ENCODE peak calls at places on chromosomes 7 and 10, in four cellular contexts. O, A, D and J are unnamed samples.

GRCh38 chr10:95229724-95230627 is 35.9 kb downstream of the ACSM6 start:
- DNase-seq in O (no peak), A (peak), D (peak), J (peak)

GRCh38 chr10:61897671-61898434 is 3.6 kb upstream of the ARID5B start:
- DNase-seq in O (peak), A (peak), D (peak), J (no peak)

GRCh38 chr10:24951201-24952145 is 933 bp downstream of the PRTFDC1 start:
- DNase-seq in O (peak), A (peak), D (peak), J (no peak)

GRCh38 chr10:49595713-49596492 is 14.2 kb upstream of the SLC18A3 start:
- DNase-seq in O (no peak), A (no peak), D (no peak), J (no peak)

GRCh38 chr7:151592330-151592729 is 72.6 kb upstream of the RHEB start:
- DNase-seq in O (no peak), A (no peak), D (no peak), J (no peak)

GRCh38 chr10:59825932-59826331 is 72.7 kb upstream of the MRLN start:
- DNase-seq in O (no peak), A (no peak), D (no peak), J (no peak)

GRCh38 chr10:17075510-17075909 is 54.1 kb downstream of the CUBN start:
- DNase-seq in O (no peak), A (no peak), D (no peak), J (peak)

GRCh38 chr10:98252451-98252850 is 15.5 kb downstream of the LOXL4 start:
- DNase-seq in O (no peak), A (no peak), D (no peak), J (no peak)

GRCh38 chr10:79061441-79062315 is 7.1 kb upstream of the ZMIZ1 start:
- DNase-seq in O (peak), A (no peak), D (no peak), J (no peak)

GRCh38 chr7:27156901-27157716 is 634 bp upstream of the HOXA7 start:
- DNase-seq in O (peak), A (no peak), D (no peak), J (no peak)

GRCh38 chr7:22591271-22591670 is 91.3 kb upstream of the STEAP1B start:
- DNase-seq in O (no peak), A (no peak), D (no peak), J (no peak)

GRCh38 chr10:50991496-50992355 is 82.6 kb upstream of the PRKG1 start:
- DNase-seq in O (no peak), A (peak), D (peak), J (no peak)

GRCh38 chr10:110993024-110993693 is 73.8 kb downstream of the SHOC2 start:
- DNase-seq in O (no peak), A (no peak), D (no peak), J (peak)

GRCh38 chr10:96287392-96288105 is 16.2 kb upstream of the BLNK start:
- DNase-seq in O (peak), A (no peak), D (no peak), J (no peak)
- H3K4me3 ChIP-seq in O (no peak), A (no peak), D (no peak), J (no peak)

DNA sequence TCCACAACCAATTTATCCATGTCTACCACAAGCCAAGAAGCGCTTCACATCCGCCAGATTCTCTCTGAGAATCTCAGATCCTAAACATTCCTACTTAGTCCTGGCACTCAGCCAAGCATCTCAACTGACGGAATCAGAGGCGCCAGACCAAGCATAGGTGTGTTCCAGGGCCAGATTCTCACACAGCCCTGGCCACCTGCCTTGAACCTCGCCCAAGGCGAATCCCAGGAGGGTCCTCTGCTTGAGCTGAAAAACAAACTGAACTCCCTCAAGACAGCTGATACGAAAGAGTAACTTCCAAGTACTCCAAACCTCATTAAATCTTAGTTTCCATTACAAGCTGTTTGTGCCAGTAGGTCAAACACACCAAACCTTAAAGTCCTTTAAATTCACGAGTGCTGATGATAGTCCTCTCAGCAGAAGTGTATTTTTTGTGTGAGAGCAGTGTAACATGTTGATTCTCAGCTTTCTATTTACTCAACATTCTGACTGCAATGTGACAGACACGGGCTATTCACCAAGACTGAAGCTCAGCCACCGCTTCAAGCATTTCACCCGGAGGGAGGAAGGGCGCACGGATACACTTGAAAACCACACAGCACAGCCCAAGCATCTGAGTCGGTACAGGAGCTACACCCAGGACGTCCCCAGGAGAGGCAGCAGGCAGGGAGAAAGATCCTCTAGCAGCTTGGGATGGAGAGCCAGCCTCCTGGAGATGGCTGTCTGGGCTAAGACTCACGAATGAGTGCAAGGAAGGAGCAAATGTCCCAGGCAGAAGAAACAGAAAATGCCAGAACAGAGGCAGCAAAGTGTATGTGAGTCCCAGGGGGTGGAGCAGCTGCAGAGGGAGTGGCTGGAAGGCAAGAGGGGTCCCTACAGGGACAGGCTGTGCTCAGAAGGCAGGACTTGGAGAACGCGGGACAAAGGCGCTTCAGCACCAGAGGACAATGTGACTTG is 6.0 kb downstream of the PARD3 start:
- DNase-seq in O (no peak), A (peak), D (peak), J (no peak)
- H3K4me3 ChIP-seq in O (peak), A (no peak), D (peak), J (peak)

GRCh38 chr10:70576803-70577517 is 25.6 kb downstream of the PRF1 start:
- DNase-seq in O (no peak), A (no peak), D (no peak), J (no peak)
- H3K4me3 ChIP-seq in O (no peak), A (no peak), D (no peak), J (no peak)

DNA sequence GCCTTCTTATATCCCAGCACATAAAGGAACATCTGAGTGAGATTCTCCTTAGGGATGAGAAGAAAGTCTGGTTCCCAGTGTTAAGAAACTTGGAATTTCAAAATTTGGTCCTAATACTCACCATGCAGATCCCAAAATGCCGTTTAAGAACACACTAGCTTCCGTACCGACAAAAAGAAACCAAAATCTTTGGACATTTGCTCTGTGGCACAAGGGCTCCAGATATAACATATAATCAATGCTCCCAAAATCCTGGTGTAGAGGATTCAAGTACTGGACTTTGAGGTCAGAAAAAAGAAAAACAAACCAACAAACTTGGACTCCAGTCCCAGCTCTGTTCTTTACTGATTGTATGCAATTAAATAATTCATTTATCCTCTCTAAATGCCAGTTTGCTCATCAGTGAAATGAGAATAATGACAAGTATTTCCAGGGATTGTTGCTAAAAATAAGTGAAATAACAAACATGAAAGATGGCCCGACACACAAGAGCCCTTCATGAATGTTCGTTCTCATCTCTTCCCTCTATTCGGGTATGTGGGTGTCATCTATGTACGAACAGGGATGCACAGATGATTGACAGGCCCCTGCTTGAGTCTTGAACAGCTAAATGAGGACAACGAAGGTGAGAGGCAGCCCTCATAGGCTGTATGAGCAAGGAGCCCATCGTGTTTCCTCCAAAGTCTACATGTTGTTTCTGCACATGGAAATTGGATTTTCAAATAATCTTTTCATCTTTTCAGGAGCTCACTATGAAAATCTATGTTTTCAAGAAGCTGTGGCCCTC is 48.6 kb upstream of the NEBL start:
- DNase-seq in O (no peak), A (no peak), D (no peak), J (no peak)
- H3K4me3 ChIP-seq in O (no peak), A (no peak), D (no peak), J (no peak)

GRCh38 chr7:51274955-51275354 is 41.7 kb downstream of the COBL start:
- DNase-seq in O (no peak), A (no peak), D (no peak), J (no peak)

GRCh38 chr7:51270965-51271364 is 45.6 kb downstream of the COBL start:
- DNase-seq in O (no peak), A (no peak), D (no peak), J (no peak)

GRCh38 chr7:51275532-51275931 is 41.1 kb downstream of the COBL start:
- DNase-seq in O (no peak), A (no peak), D (no peak), J (no peak)

GRCh38 chr7:51274001-51274400 is 42.6 kb downstream of the COBL start:
- DNase-seq in O (no peak), A (no peak), D (no peak), J (no peak)

GRCh38 chr7:51273360-51273759 is 43.2 kb downstream of the COBL start:
- DNase-seq in O (no peak), A (no peak), D (no peak), J (no peak)
- H3K4me3 ChIP-seq in O (no peak), A (no peak), D (no peak), J (no peak)

DNA sequence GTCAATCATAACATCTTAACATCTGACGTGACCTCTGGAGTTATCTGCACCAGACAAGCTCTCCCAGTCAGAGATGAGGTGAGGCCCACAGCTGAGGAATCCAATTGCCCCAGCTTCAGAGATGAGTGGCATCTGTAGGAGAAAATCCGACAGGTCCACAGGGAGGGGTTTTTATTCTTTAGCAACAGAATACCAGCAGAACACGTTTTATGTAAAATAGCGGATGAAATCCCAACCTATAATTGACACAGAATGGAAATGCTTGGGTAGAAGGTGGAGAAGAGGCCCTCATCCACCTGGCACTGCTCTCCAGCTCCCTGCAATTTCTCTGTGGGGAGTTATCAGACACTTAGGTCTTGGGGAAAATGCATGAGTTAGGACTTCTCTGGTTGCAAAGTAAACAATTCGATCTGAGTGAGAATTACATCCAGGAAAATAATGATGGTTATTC is 144.2 kb upstream of the NRP1 start:
- DNase-seq in O (no peak), A (no peak), D (no peak), J (no peak)
- H3K4me3 ChIP-seq in O (no peak), A (no peak), D (no peak), J (no peak)

GRCh38 chr7:149370790-149371189 is 90.1 kb downstream of the ZNF777 start:
- DNase-seq in O (no peak), A (no peak), D (no peak), J (no peak)
- H3K4me3 ChIP-seq in O (no peak), A (no peak), D (no peak), J (no peak)

GRCh38 chr7:122310119-122311021 is 5.8 kb upstream of the FEZF1 start:
- DNase-seq in O (no peak), A (peak), D (peak), J (no peak)
- H3K4me3 ChIP-seq in O (peak), A (peak), D (peak), J (peak)